ENCODE peak calls at places on chromosomes 12 and 14, in six cellular contexts. C, N, P, K, S and Q are unnamed samples.

GRCh38 chr14:76514599-76514998 is 138.7 kb downstream of the ESRRB start:
- DNase-seq in C (peak), N (peak), P (no peak), K (no peak), S (no peak), Q (no peak)

GRCh38 chr12:66379613-66380012 is 77.3 kb downstream of the HELB start:
- DNase-seq in C (no peak), N (no peak), P (no peak), K (no peak), S (no peak), Q (no peak)

GRCh38 chr14:75334191-75335051 is 55.8 kb downstream of the FOS start:
- DNase-seq in C (no peak), N (no peak), P (peak), K (no peak), S (no peak), Q (no peak)

GRCh38 chr14:61992139-61992538 is 229.9 kb downstream of the SNAPC1 start:
- DNase-seq in C (peak), N (no peak), P (no peak), K (no peak), S (no peak), Q (no peak)

GRCh38 chr14:105894125-105894977 is 368.0 kb downstream of the TMEM121 start:
- DNase-seq in C (no peak), N (no peak), P (no peak), K (no peak), S (no peak), Q (no peak)

GRCh38 chr12:96091833-96092232 is 56.4 kb upstream of the LTA4H start:
- DNase-seq in C (peak), N (no peak), P (no peak), K (no peak), S (no peak), Q (no peak)

GRCh38 chr12:6461401-6462233 is 8.9 kb downstream of the VAMP1 start:
- DNase-seq in C (no peak), N (no peak), P (no peak), K (no peak), S (no peak), Q (no peak)

GRCh38 chr14:39181026-39181692 is 6.1 kb downstream of the PNN start:
- DNase-seq in C (no peak), N (no peak), P (no peak), K (no peak), S (peak), Q (no peak)

GRCh38 chr12:19945559-19946485 is 422.5 kb upstream of the PDE3A start:
- DNase-seq in C (peak), N (no peak), P (no peak), K (no peak), S (no peak), Q (no peak)

GRCh38 chr12:26853303-26854027 is 20.5 kb upstream of the ITPR2 start:
- DNase-seq in C (peak), N (peak), P (peak), K (no peak), S (peak), Q (peak)

GRCh38 chr12:29024117-29024516 is 125.0 kb upstream of the FAR2 start:
- DNase-seq in C (no peak), N (no peak), P (no peak), K (no peak), S (peak), Q (no peak)

GRCh38 chr12:68538722-68539614 is 71.7 kb upstream of the RAP1B start:
- DNase-seq in C (peak), N (no peak), P (no peak), K (peak), S (no peak), Q (peak)

GRCh38 chr12:127729381-127729780 is 537.6 kb upstream of the TMEM132C start:
- DNase-seq in C (peak), N (no peak), P (no peak), K (no peak), S (peak), Q (no peak)